ENCODE peak calls at places on chromosomes 13 and 19, in seven cellular contexts. F is stomach, W is transverse colon, D is esophagus muscularis mucosa, I is sigmoid colon, N is breast epithelium, M is GM12892. B is an unnamed sample.

GRCh38 chr19:41623360-41623759 is 3.5 kb downstream of the CEACAM4 start:
- DNase-seq in F (no peak), W (no peak), D (peak; percentile 55), I (no peak), N (no peak), M (no peak), B (no peak)

GRCh38 chr13:113155982-113156655 is 2.3 kb upstream of the PROZ start:
- DNase-seq in F (no peak), W (no peak), D (no peak), I (no peak), N (no peak), M (no peak), B (no peak)

GRCh38 chr19:17340302-17340870 is 3.0 kb downstream of the GTPBP3 start:
- DNase-seq in F (peak; percentile 52), W (peak; percentile 88), D (no peak), I (no peak), N (no peak), M (no peak), B (no peak)

GRCh38 chr13:94999871-95000270 is 287.5 kb upstream of the SOX21 start:
- DNase-seq in F (no peak), W (no peak), D (no peak), I (no peak), N (no peak), M (no peak), B (no peak)

GRCh38 chr19:42421591-42422031 is 5.6 kb downstream of the LIPE start:
- DNase-seq in F (peak; percentile 50), W (no peak), D (no peak), I (peak; percentile 62), N (no peak), M (no peak), B (no peak)

GRCh38 chr13:37381502-37381901 is 217.1 kb downstream of the POSTN start:
- DNase-seq in F (no peak), W (no peak), D (no peak), I (no peak), N (no peak), M (no peak), B (no peak)

GRCh38 chr19:56596676-56597075 is 1.6 kb downstream of the ZNF71 start:
- DNase-seq in F (no peak), W (no peak), D (no peak), I (no peak), N (no peak), M (no peak), B (no peak)

GRCh38 chr19:58054792-58055482 is 4.1 kb upstream of the ZNF135 start:
- DNase-seq in F (no peak), W (peak; percentile 14), D (no peak), I (no peak), N (peak; percentile 36), M (no peak), B (no peak)

GRCh38 chr19:17881701-17882100 is 10.0 kb downstream of the SLC5A5 start:
- DNase-seq in F (no peak), W (no peak), D (no peak), I (no peak), N (no peak), M (no peak), B (no peak)

GRCh38 chr19:6802336-6803035 is 30.0 kb downstream of the VAV1 start:
- DNase-seq in F (peak; percentile 39), W (peak; percentile 60), D (peak; percentile 92), I (peak; percentile 67), N (peak; percentile 19), M (peak; percentile 40), B (no peak)
- TF ChIP-seq POLR2AphosphoS5 in F (no peak), W (no peak), D (peak; percentile 25), I (no peak), N (no peak), M (peak; percentile 48), B (peak; percentile 39)

GRCh38 chr19:35939307-35940077 is 3.3 kb downstream of the LRFN3 start:
- DNase-seq in F (no peak), W (no peak), D (no peak), I (no peak), N (no peak), M (no peak), B (no peak)

GRCh38 chr19:35935911-35936737 is at the start of gene LRFN3:
- DNase-seq in F (peak; percentile 81), W (peak; percentile 81), D (no peak), I (peak; percentile 87), N (peak; percentile 32), M (no peak), B (peak; percentile 53)

GRCh38 chr19:35938282-35939224 is 2.4 kb downstream of the LRFN3 start:
- DNase-seq in F (no peak), W (no peak), D (no peak), I (no peak), N (no peak), M (no peak), B (no peak)

GRCh38 chr19:35937345-35938281 is 1.4 kb downstream of the LRFN3 start:
- DNase-seq in F (no peak), W (no peak), D (no peak), I (no peak), N (no peak), M (no peak), B (no peak)

DNA sequence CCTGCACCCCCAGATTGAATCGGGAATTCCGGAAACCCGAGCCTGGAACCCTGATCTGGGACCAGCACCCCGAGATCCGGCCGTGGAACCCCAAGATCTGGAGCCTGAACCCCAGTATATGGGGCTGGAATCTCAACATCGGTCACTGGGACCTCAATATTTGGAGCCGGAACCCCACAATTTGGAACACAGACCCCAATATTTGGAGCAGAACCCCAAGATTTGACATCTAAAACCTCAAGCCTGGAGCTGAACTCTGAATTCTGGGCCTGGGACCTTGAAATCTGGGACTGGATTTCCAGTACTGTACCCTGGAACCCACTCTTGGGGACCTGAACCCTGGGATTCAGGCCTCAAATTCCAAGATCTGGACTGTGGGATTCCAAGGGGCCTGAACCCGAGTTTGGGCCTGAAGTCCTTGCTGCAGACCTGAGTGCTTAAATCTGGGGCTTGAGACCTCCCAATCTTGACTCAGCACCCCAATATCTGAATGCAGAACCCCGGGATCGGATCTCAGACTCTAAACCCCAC is 629 bp downstream of the LRFN3 start:
- DNase-seq in F (no peak), W (no peak), D (no peak), I (no peak), N (no peak), M (no peak), B (no peak)
- TF ChIP-seq POLR2A in F (no peak), W (no peak), D (no peak), I (no peak), N (no peak), M (no peak), B (no peak)

GRCh38 chr19:2041686-2042484 is 9.2 kb downstream of the MKNK2 start:
- DNase-seq in F (peak; percentile 99), W (peak; percentile 99), D (peak; percentile 99), I (peak; percentile 99), N (peak; percentile 99), M (peak; percentile 99), B (peak; percentile 99)
- TF ChIP-seq POLR2AphosphoS5 in F (peak; percentile 85), W (peak; percentile 82), D (peak; percentile 84), I (peak; percentile 74), N (peak; percentile 63), M (peak; percentile 57), B (peak; percentile 87)

GRCh38 chr19:1826557-1827521 is 14.8 kb upstream of the ATP8B3 start:
- DNase-seq in F (no peak), W (no peak), D (no peak), I (no peak), N (no peak), M (no peak), B (no peak)
- TF ChIP-seq POLR2A in F (no peak), W (no peak), D (no peak), I (no peak), N (no peak), M (peak; percentile 41), B (no peak)

GRCh38 chr13:27133889-27134288 is 37.7 kb downstream of the USP12 start:
- DNase-seq in F (no peak), W (no peak), D (no peak), I (no peak), N (no peak), M (no peak), B (no peak)

GRCh38 chr13:27131906-27132305 is 39.7 kb downstream of the USP12 start:
- DNase-seq in F (no peak), W (no peak), D (no peak), I (no peak), N (no peak), M (no peak), B (no peak)

GRCh38 chr13:27131202-27131623 is 40.4 kb downstream of the USP12 start:
- DNase-seq in F (no peak), W (no peak), D (no peak), I (no peak), N (no peak), M (peak; percentile 37), B (peak; percentile 30)

GRCh38 chr13:27130223-27131015 is 41.2 kb downstream of the USP12 start:
- DNase-seq in F (no peak), W (no peak), D (no peak), I (no peak), N (no peak), M (no peak), B (no peak)

DNA sequence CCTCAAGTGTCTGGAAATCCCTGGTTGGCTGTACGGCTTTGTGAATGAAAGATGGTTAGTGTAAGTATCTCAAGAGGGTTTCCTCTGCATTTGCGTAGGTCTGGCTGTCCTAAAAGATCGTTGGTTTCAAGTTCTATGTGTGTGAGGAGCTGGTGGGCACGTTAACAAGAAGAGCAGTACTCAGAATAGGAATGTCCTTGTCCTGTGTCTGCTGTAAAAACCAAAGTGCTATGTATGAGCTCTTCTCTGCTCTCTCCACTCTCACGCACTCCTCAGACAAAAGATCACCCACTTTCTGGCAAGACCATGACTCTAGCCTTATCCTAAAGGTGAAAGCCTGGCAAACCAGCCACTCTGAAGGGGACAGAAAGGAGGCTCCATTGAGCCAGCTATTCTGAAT is 39.1 kb downstream of the USP12 start:
- DNase-seq in F (no peak), W (no peak), D (no peak), I (no peak), N (no peak), M (no peak), B (no peak)
- TF ChIP-seq POLR2AphosphoS5 in F (no peak), W (no peak), D (no peak), I (no peak), N (no peak), M (no peak), B (no peak)

DNA sequence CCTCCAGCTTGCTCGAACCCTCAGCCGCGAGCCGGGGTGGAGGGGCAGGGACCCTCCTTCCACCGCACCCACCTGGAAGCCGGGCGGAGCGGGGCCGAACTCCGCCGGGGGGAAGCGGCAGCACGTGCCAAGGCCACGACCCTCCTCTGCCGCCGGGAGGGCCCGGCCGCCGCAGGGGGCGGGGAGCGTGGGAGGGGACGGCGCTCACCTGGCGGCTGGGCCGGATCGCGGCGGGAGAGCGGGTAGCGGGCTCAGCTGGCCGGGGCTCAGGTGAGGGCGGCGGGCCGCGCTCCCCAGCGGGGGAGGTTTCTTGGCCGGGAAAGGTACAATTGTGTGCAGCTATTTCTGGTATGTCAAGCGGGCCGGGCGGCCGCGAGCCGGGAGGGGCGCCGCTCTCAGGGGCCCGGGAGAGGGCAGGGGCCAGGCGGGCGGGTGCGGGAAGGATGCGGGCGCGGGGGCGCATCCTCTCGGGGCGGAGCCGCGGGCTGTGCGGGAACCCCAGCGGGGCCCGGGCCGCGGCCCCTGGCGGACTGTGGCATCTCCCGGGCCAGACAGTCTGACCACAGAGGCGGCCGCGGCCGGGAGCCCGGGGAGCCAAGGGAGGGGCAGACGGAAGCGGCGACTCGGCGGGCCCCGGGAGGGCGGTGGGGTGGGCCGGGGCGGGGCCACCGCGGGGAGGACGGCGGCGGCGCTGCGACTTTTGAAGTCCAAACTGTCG is at the start of gene LMO7:
- DNase-seq in F (peak; percentile 53), W (peak; percentile 61), D (no peak), I (peak; percentile 70), N (peak; percentile 64), M (peak; percentile 63), B (peak; percentile 68)
- TF ChIP-seq POLR2A in F (no peak), W (no peak), D (no peak), I (no peak), N (no peak), M (no peak), B (no peak)